ENCODE peak calls at places on chromosomes 5 and 9, in eight cellular contexts. W is neural crest cell; K is smooth muscle cell of the brain vasculature; A is aorta; G is G401; Q is NCI-H524; S is kidney tubule cell; L is activated T-helper 9 cell treated with anti-CD3 and anti-CD28 coated beads, Interleukin-2, amount 50 U/mL, for 16 hours. D is an unnamed sample.
A peak's percentile ranks its signal among the peaks of the same experiment; 100 is the strongest.

GRCh38 chr5:173512637-173513435 is 103.6 kb downstream of the BOD1 start:
- DNase-seq in W (no peak), K (no peak), A (no peak), G (no peak), Q (no peak), S (no peak), L (no peak), D (no peak)

GRCh38 chr9:16768816-16769215 is 101.7 kb downstream of the BNC2 start:
- DNase-seq in W (no peak), K (no peak), A (no peak), G (no peak), Q (no peak), S (no peak), L (no peak), D (no peak)

GRCh38 chr5:77778881-77779438 is 2.8 kb upstream of the TBCA start:
- DNase-seq in W (no peak), K (no peak), A (no peak), G (no peak), Q (no peak), S (no peak), L (no peak), D (no peak)

GRCh38 chr9:114805670-114806551 is at the start of gene TNFSF15:
- DNase-seq in W (no peak), K (no peak), A (no peak), G (no peak), Q (no peak), S (peak; percentile 77), L (no peak), D (no peak)

GRCh38 chr5:33475706-33476105 is 34.9 kb downstream of the TARS1 start:
- DNase-seq in W (no peak), K (no peak), A (no peak), G (no peak), Q (no peak), S (no peak), L (no peak), D (no peak)

GRCh38 chr5:137264573-137264972 is 234.6 kb downstream of the SPOCK1 start:
- DNase-seq in W (no peak), K (no peak), A (no peak), G (no peak), Q (no peak), S (peak; percentile 46), L (no peak), D (no peak)

GRCh38 chr9:100595391-100596199 is 17.7 kb downstream of the CAVIN4 start:
- DNase-seq in W (peak; percentile 50), K (no peak), A (no peak), G (peak; percentile 77), Q (peak; percentile 75), S (peak; percentile 72), L (no peak), D (no peak)

GRCh38 chr9:89596937-89597555 is 7.8 kb upstream of the GADD45G start:
- DNase-seq in W (no peak), K (no peak), A (no peak), G (no peak), Q (no peak), S (no peak), L (no peak), D (no peak)

GRCh38 chr5:38208782-38209378 is 49.5 kb upstream of the EGFLAM start:
- DNase-seq in W (peak; percentile 17), K (peak; percentile 31), A (no peak), G (peak; percentile 50), Q (peak; percentile 81), S (peak; percentile 62), L (no peak), D (no peak)

GRCh38 chr5:22242532-22242931 is 610.6 kb downstream of the CDH12 start:
- DNase-seq in W (no peak), K (no peak), A (no peak), G (no peak), Q (no peak), S (no peak), L (no peak), D (no peak)

GRCh38 chr5:174177531-174177930 is 132.0 kb downstream of the NSG2 start:
- DNase-seq in W (no peak), K (no peak), A (peak; percentile 32), G (peak; percentile 41), Q (no peak), S (no peak), L (no peak), D (no peak)

GRCh38 chr9:115006660-115007059 is 76.3 kb upstream of the TNFSF8 start:
- DNase-seq in W (no peak), K (no peak), A (no peak), G (no peak), Q (no peak), S (peak; percentile 57), L (peak; percentile 17), D (no peak)

GRCh38 chr5:157739388-157740045 is 4.0 kb upstream of the LSM11 start:
- DNase-seq in W (no peak), K (no peak), A (no peak), G (no peak), Q (no peak), S (no peak), L (no peak), D (no peak)

GRCh38 chr9:69455311-69455710 is 130.3 kb downstream of the ENTREP1 start:
- DNase-seq in W (no peak), K (no peak), A (no peak), G (peak; percentile 84), Q (no peak), S (no peak), L (no peak), D (no peak)

GRCh38 chr5:150515446-150515845 is 7.5 kb downstream of the NDST1 start:
- DNase-seq in W (no peak), K (no peak), A (no peak), G (no peak), Q (no peak), S (peak; percentile 70), L (no peak), D (no peak)

GRCh38 chr5:135432113-135432512 is 15.0 kb downstream of the DCANP1 start:
- DNase-seq in W (no peak), K (no peak), A (no peak), G (no peak), Q (no peak), S (no peak), L (no peak), D (no peak)

GRCh38 chr5:109959652-109960051 is 269.9 kb downstream of the MAN2A1 start:
- DNase-seq in W (no peak), K (no peak), A (no peak), G (no peak), Q (no peak), S (no peak), L (no peak), D (no peak)

GRCh38 chr9:97735070-97735600 is 38.0 kb upstream of the XPA start:
- DNase-seq in W (no peak), K (no peak), A (no peak), G (no peak), Q (no peak), S (peak; percentile 22), L (no peak), D (no peak)

GRCh38 chr9:114925672-114926071 is 4.7 kb downstream of the TNFSF8 start:
- DNase-seq in W (no peak), K (no peak), A (no peak), G (no peak), Q (no peak), S (no peak), L (no peak), D (no peak)

GRCh38 chr5:157558681-157559080 is 16.9 kb downstream of the ADAM19 start:
- DNase-seq in W (no peak), K (no peak), A (no peak), G (no peak), Q (no peak), S (no peak), L (no peak), D (no peak)

GRCh38 chr5:16076657-16077056 is 102.9 kb downstream of the MARCHF11 start:
- DNase-seq in W (no peak), K (no peak), A (no peak), G (peak; percentile 8), Q (no peak), S (no peak), L (no peak), D (no peak)

GRCh38 chr5:141223112-141223783 is at the start of gene PCDHB14:
- DNase-seq in W (no peak), K (no peak), A (no peak), G (peak; percentile 58), Q (peak; percentile 75), S (peak; percentile 34), L (no peak), D (no peak)

GRCh38 chr5:173953528-173954090 is 35.4 kb upstream of the C5orf47 start:
- DNase-seq in W (no peak), K (no peak), A (no peak), G (no peak), Q (no peak), S (peak; percentile 72), L (no peak), D (no peak)

GRCh38 chr5:134509308-134510040 is 16.0 kb upstream of the JADE2 start:
- DNase-seq in W (no peak), K (no peak), A (peak; percentile 61), G (no peak), Q (peak; percentile 89), S (peak; percentile 92), L (no peak), D (no peak)

GRCh38 chr9:134592018-134592818 is 49.4 kb upstream of the COL5A1 start:
- DNase-seq in W (no peak), K (peak; percentile 86), A (peak; percentile 86), G (no peak), Q (no peak), S (no peak), L (no peak), D (no peak)

GRCh38 chr9:91659529-91660294 is 236.1 kb upstream of the NFIL3 start:
- DNase-seq in W (peak; percentile 16), K (peak; percentile 7), A (no peak), G (peak; percentile 4), Q (peak; percentile 49), S (peak; percentile 9), L (no peak), D (no peak)

GRCh38 chr5:2709996-2710689 is 41.3 kb downstream of the IRX2 start:
- DNase-seq in W (no peak), K (no peak), A (no peak), G (no peak), Q (no peak), S (no peak), L (no peak), D (no peak)

GRCh38 chr5:93158841-93159240 is 422.2 kb downstream of the NR2F1-AS1 start:
- DNase-seq in W (no peak), K (no peak), A (no peak), G (no peak), Q (no peak), S (no peak), L (no peak), D (no peak)